ENCODE peak calls at places on chromosome 14, in nine cellular contexts. F, D, E, C, S, J, P, W and G are unnamed samples.

GRCh38 chr14:104341532-104342434 is 203.4 kb downstream of the KIF26A start:
- DNase-seq in C (peak; percentile 40), P (peak; percentile 87), W (peak; percentile 75), F (peak; percentile 78), S (peak; percentile 57), J (peak; percentile 81), E (peak; percentile 64), D (peak; percentile 94), G (peak; percentile 79)

GRCh38 chr14:26811756-26812305 is 214.0 kb upstream of the NOVA1 start:
- DNase-seq in E (no peak), F (no peak), J (no peak), C (no peak), S (no peak), D (no peak), W (no peak), P (no peak), G (no peak)

GRCh38 chr14:68951800-68952540 is 27.1 kb downstream of the ACTN1 start:
- DNase-seq in E (no peak), C (no peak), D (no peak), S (no peak), W (no peak), J (no peak), F (peak; percentile 55), P (no peak), G (no peak)

GRCh38 chr14:91945776-91946305 is 1.7 kb downstream of the FBLN5 start:
- DNase-seq in J (no peak), P (no peak), E (no peak), F (no peak), W (no peak), C (peak; percentile 49), D (no peak), S (no peak), G (peak; percentile 56)

GRCh38 chr14:71061458-71061857 is 154.2 kb downstream of the PCNX1 start:
- DNase-seq in P (no peak), E (no peak), W (no peak), C (no peak), F (no peak), S (no peak), D (no peak), J (no peak), G (no peak)

GRCh38 chr14:92963301-92964123 is 40.6 kb downstream of the CHGA start:
- DNase-seq in F (no peak), D (no peak), E (peak; percentile 43), S (no peak), P (no peak), W (no peak), J (no peak), C (no peak), G (no peak)

GRCh38 chr14:21014761-21015190 is 10.1 kb downstream of the NDRG2 start:
- DNase-seq in F (peak; percentile 87), E (peak; percentile 94), J (peak; percentile 89), S (peak; percentile 88), P (peak; percentile 92), C (peak; percentile 83), D (peak; percentile 80), W (peak; percentile 96), G (peak; percentile 89)

GRCh38 chr14:104980601-104981531 is 2.7 kb upstream of the AHNAK2 start:
- DNase-seq in F (peak; percentile 21), J (no peak), D (peak; percentile 37), E (no peak), C (no peak), W (no peak), S (no peak), P (no peak), G (no peak)

GRCh38 chr14:24895243-24895583 is 154.7 kb downstream of the STXBP6 start:
- DNase-seq in J (no peak), F (no peak), S (no peak), P (no peak), W (no peak), D (no peak), E (no peak), C (no peak), G (no peak)

GRCh38 chr14:36773136-36773540 is 111.5 kb downstream of the PAX9 start:
- DNase-seq in C (no peak), E (peak; percentile 51), P (no peak), D (no peak), W (no peak), J (no peak), F (no peak), S (peak; percentile 71), G (no peak)

GRCh38 chr14:59829469-59829868 is 41.1 kb downstream of the RTN1 start:
- DNase-seq in F (no peak), E (no peak), S (no peak), J (no peak), P (no peak), C (no peak), W (no peak), D (no peak), G (no peak)

GRCh38 chr14:93884950-93885349 is 42.2 kb upstream of the FAM181A start:
- DNase-seq in E (no peak), D (no peak), P (no peak), F (no peak), C (no peak), W (no peak), S (no peak), J (no peak), G (no peak)

GRCh38 chr14:98130691-98131090 is 1141.3 kb downstream of the BCL11B start:
- DNase-seq in C (no peak), J (no peak), W (no peak), D (no peak), P (no peak), S (no peak), E (no peak), F (no peak), G (no peak)

DNA sequence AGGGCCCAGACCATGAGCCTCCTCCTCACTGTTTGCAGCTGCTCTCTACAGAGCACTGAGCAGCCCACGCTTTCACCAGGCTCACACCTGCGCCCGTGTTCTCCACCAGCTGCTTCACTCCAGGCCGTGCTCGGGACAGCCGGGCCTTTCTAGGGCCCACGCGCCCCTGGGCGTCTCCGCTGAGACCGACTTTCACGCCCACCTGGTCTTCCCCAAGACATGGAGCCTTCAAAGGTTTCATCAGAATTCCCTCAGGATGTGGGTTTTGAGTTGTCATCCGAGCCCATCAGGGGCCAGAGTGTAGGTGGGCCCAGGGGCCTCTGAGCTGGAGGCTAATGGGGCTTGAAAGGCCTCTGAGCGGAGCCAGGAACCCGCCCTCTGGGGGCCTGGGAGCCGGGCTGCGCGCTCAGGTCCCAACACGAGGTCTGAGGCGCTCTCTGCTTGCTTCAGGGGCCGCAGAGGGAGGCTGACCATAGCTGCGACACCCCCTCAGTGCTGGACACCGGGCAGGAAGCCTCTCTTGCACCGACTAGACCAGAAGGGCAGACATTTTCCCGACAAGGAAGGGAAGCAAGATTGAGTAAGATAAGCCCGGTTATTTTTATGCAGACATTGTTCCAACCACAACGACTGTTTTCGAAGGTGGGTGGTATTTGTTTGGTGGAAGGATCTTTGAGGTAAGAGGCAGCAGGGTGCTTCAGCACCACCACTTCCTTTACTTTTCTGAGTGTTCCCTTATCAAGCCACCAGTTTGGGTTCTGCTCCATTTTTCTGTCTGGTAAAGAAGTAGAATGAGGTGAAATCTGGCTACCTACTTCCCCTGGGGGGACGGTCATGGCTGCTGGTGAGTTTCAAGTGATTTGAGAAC is 125.0 kb upstream of the FUT8 start:
- DNase-seq in C (peak; percentile 4), D (no peak), J (no peak), E (no peak), F (no peak), W (no peak), S (no peak), P (peak; percentile 51), G (no peak)
- TF ChIP-seq POLR2A in C (no peak), D (no peak), J (no peak), E (no peak), F (no peak), W (no peak), S (no peak), P (no peak), G (no peak)

DNA sequence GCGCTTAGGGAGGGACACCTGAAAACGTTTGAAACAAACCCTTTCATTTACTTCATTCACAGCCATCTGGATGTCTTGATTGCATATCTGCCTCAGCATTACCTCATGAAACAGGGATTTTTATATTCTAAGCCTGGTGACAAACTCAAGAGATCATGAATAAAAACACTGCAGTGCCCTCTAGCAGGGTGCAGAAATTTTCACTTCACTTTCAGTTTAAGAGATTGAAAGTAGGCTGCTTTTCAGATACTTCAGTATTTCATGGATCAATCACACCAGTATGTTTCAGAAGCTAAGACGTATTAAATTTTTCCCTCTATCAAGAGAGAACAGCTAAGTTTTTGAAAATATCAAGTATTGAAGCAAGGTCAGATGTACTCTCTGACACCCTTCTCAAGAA is 467.8 kb downstream of the MDGA2 start:
- DNase-seq in E (no peak), J (no peak), W (no peak), C (peak; percentile 59), D (no peak), P (no peak), F (no peak), S (no peak), G (no peak)
- TF ChIP-seq CTCF in E (no peak), J (no peak), W (no peak), C (peak; percentile 9), D (no peak), P (no peak), F (no peak), S (no peak), G (no peak)

GRCh38 chr14:58427289-58428010 is at the start of the genes KIAA0586 and TIMM9:
- DNase-seq in C (peak; percentile 98), J (peak; percentile 94), S (peak; percentile 97), W (peak; percentile 99), D (peak; percentile 94), E (peak; percentile 97), P (peak; percentile 97), F (peak; percentile 94), G (peak; percentile 97)

GRCh38 chr14:58428011-58428807 is 690 bp downstream of the KIAA0586 start:
- DNase-seq in S (peak; percentile 64), J (no peak), E (peak; percentile 56), W (no peak), C (peak; percentile 73), F (no peak), D (no peak), P (peak; percentile 12), G (no peak)

GRCh38 chr14:58430156-58430555 is 2.6 kb downstream of the KIAA0586 start:
- DNase-seq in S (peak; percentile 30), W (no peak), J (no peak), E (no peak), C (peak; percentile 4), D (no peak), P (no peak), F (no peak), G (no peak)

GRCh38 chr14:58426819-58427288 is 477 bp downstream of the TIMM9 start:
- DNase-seq in W (peak; percentile 76), D (peak; percentile 64), P (peak; percentile 59), J (peak; percentile 70), S (peak; percentile 77), F (peak; percentile 73), C (peak; percentile 72), E (peak; percentile 56), G (peak; percentile 87)
- TF ChIP-seq POLR2A in W (no peak), D (no peak), P (no peak), J (no peak), S (peak; percentile 43), F (no peak), C (peak; percentile 50), E (no peak), G (no peak)

DNA sequence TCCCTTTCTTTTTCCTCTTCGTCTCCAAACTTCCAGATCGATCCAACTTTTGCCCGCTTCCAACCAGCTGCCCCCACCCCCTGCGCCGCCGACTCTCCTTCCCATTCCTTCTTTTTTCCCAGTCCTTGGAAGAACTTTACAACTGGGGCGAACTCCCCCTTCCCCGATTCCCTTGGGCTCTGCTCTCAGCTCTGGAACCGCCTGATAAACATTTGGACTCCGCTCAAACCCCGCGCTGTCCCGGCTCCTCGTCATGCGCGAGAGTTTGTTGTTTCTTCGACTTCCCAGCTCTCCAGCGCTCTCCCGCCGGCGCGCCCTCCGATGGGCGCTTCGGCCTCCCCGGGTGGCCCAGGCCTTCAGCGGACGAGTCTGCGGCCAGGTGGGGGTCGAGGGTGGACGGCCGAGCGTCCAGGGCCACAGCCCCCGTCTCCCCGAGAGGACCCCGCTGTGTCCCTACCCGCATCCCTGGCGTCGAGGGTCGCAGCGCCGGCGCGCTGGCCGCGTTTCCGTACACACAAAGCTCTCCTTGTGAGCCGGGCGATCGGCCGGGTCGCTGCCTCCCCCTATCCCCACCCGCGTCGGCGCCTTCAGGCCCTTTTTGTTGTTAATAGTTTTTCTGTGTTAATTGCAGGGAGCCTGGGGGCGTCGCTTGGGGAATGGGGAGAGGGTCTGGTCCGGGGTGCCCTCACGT is 819 bp downstream of the MMP14 start:
- DNase-seq in S (no peak), P (peak; percentile 58), W (peak; percentile 83), E (peak; percentile 68), C (peak; percentile 67), F (peak; percentile 83), J (peak; percentile 76), D (peak; percentile 76), G (no peak)
- TF ChIP-seq CTCF in S (no peak), P (no peak), W (no peak), E (peak; percentile 66), C (no peak), F (peak; percentile 6), J (no peak), D (no peak), G (no peak)